ENCODE peak calls at places on chromosomes 4 and X, in four cellular contexts. One of them, this sample, is unnamed.
A peak's percentile ranks its signal among the peaks of the same experiment; 100 is the strongest.

GRCh38 chr4:106195435-106195950 is 120.5 kb downstream of the TBCK start:
- DNase-seq in right lobe of liver: no peak
- DNase-seq in upper lobe of left lung: no peak
- DNase-seq in uterus: no peak
- DNase-seq in this sample: no peak

GRCh38 chrX:49039598-49040375 is 3.4 kb downstream of the TFE3 start:
- DNase-seq in right lobe of liver: peak; percentile 74
- DNase-seq in upper lobe of left lung: peak; percentile 88
- DNase-seq in uterus: peak; percentile 78
- DNase-seq in this sample: peak; percentile 38

GRCh38 chrX:69366183-69366582 is 137.9 kb upstream of the NALF2 start:
- DNase-seq in right lobe of liver: no peak
- DNase-seq in uterus: no peak
- DNase-seq in upper lobe of left lung: no peak
- DNase-seq in this sample: no peak

GRCh38 chr4:185682236-185682635 is 129.8 kb downstream of the SORBS2 start:
- DNase-seq in upper lobe of left lung: no peak
- DNase-seq in right lobe of liver: no peak
- DNase-seq in uterus: no peak
- DNase-seq in this sample: no peak

GRCh38 chr4:78022517-78022916 is 34.6 kb upstream of the FRAS1 start:
- DNase-seq in uterus: no peak
- DNase-seq in upper lobe of left lung: no peak
- DNase-seq in right lobe of liver: no peak
- DNase-seq in this sample: no peak

GRCh38 chrX:108312938-108313337 is 125.3 kb downstream of the COL4A6 start:
- DNase-seq in upper lobe of left lung: peak; percentile 34
- DNase-seq in right lobe of liver: peak; percentile 57
- DNase-seq in uterus: peak; percentile 19
- DNase-seq in this sample: no peak

GRCh38 chrX:101347859-101348451 is 587 bp downstream of the TIMM8A start:
- DNase-seq in right lobe of liver: no peak
- DNase-seq in uterus: peak; percentile 13
- DNase-seq in upper lobe of left lung: no peak
- DNase-seq in this sample: no peak

GRCh38 chr4:88960576-88960975 is 96.4 kb downstream of the FAM13A start:
- DNase-seq in upper lobe of left lung: no peak
- DNase-seq in uterus: no peak
- DNase-seq in right lobe of liver: no peak
- DNase-seq in this sample: no peak

GRCh38 chr4:19133315-19133714 is 1111.8 kb upstream of the LCORL start:
- DNase-seq in upper lobe of left lung: no peak
- DNase-seq in right lobe of liver: no peak
- DNase-seq in uterus: no peak
- DNase-seq in this sample: no peak

GRCh38 chrX:56726609-56727008 is 2.4 kb upstream of the NBDY start:
- DNase-seq in right lobe of liver: no peak
- DNase-seq in upper lobe of left lung: no peak
- DNase-seq in uterus: no peak
- DNase-seq in this sample: no peak

GRCh38 chr4:99710681-99711345 is 53.2 kb upstream of the C4orf54 start:
- DNase-seq in right lobe of liver: no peak
- DNase-seq in upper lobe of left lung: no peak
- DNase-seq in uterus: no peak
- DNase-seq in this sample: no peak

GRCh38 chr4:178198691-178199090 is 756.5 kb upstream of the AGA start:
- DNase-seq in upper lobe of left lung: no peak
- DNase-seq in right lobe of liver: no peak
- DNase-seq in uterus: no peak
- DNase-seq in this sample: no peak

GRCh38 chrX:14359316-14359715 is 170.0 kb upstream of the GLRA2 start:
- DNase-seq in right lobe of liver: no peak
- DNase-seq in uterus: no peak
- DNase-seq in upper lobe of left lung: no peak
- DNase-seq in this sample: no peak

GRCh38 chrX:56800801-56801200 is 71.8 kb downstream of the NBDY start:
- DNase-seq in upper lobe of left lung: peak; percentile 15
- DNase-seq in uterus: no peak
- DNase-seq in right lobe of liver: no peak
- DNase-seq in this sample: peak; percentile 63

GRCh38 chrX:68669872-68670271 is 22.4 kb downstream of the STARD8 start:
- DNase-seq in upper lobe of left lung: no peak
- DNase-seq in right lobe of liver: no peak
- DNase-seq in uterus: no peak
- DNase-seq in this sample: no peak

GRCh38 chr4:55993994-55994657 is 45.4 kb downstream of the CEP135 start:
- DNase-seq in upper lobe of left lung: no peak
- DNase-seq in right lobe of liver: no peak
- DNase-seq in uterus: no peak
- DNase-seq in this sample: no peak

GRCh38 chr4:2401610-2401983 is 16.8 kb downstream of the ZFYVE28 start:
- DNase-seq in right lobe of liver: no peak
- DNase-seq in uterus: no peak
- DNase-seq in upper lobe of left lung: no peak
- DNase-seq in this sample: no peak

GRCh38 chr4:88659061-88659889 is 38.4 kb downstream of the NAP1L5 start:
- DNase-seq in right lobe of liver: no peak
- DNase-seq in upper lobe of left lung: peak; percentile 48
- DNase-seq in uterus: peak; percentile 39
- DNase-seq in this sample: peak; percentile 64

GRCh38 chr4:82398263-82398662 is 24.5 kb upstream of the HNRNPD start:
- DNase-seq in uterus: no peak
- DNase-seq in upper lobe of left lung: no peak
- DNase-seq in right lobe of liver: no peak
- DNase-seq in this sample: no peak

GRCh38 chr4:110344165-110344564 is 131.8 kb upstream of the ENPEP start:
- DNase-seq in right lobe of liver: no peak
- DNase-seq in uterus: no peak
- DNase-seq in upper lobe of left lung: no peak
- DNase-seq in this sample: no peak

GRCh38 chr4:112322866-112323265 is 25.7 kb downstream of the ALPK1 start:
- DNase-seq in right lobe of liver: no peak
- DNase-seq in upper lobe of left lung: no peak
- DNase-seq in uterus: no peak
- DNase-seq in this sample: no peak

GRCh38 chrX:119190736-119191282 is 45.3 kb upstream of the PGRMC1 start:
- DNase-seq in uterus: no peak
- DNase-seq in right lobe of liver: no peak
- DNase-seq in upper lobe of left lung: no peak
- DNase-seq in this sample: no peak

GRCh38 chr4:19655666-19656065 is 596.0 kb upstream of the SLIT2 start:
- DNase-seq in upper lobe of left lung: no peak
- DNase-seq in right lobe of liver: no peak
- DNase-seq in uterus: no peak
- DNase-seq in this sample: no peak

GRCh38 chr4:110249687-110250387 is 51.4 kb upstream of the ELOVL6 start:
- DNase-seq in right lobe of liver: no peak
- DNase-seq in uterus: no peak
- DNase-seq in upper lobe of left lung: no peak
- DNase-seq in this sample: no peak

GRCh38 chr4:10299601-10300000 is 157.6 kb downstream of the ZNF518B start:
- DNase-seq in uterus: no peak
- DNase-seq in upper lobe of left lung: no peak
- DNase-seq in right lobe of liver: no peak
- DNase-seq in this sample: no peak

GRCh38 chrX:28854637-28855036 is 267.4 kb downstream of the IL1RAPL1 start:
- DNase-seq in uterus: no peak
- DNase-seq in upper lobe of left lung: no peak
- DNase-seq in right lobe of liver: no peak
- DNase-seq in this sample: no peak

GRCh38 chr4:112910109-112910736 is 139.2 kb upstream of the ANK2 start:
- DNase-seq in right lobe of liver: no peak
- DNase-seq in upper lobe of left lung: no peak
- DNase-seq in uterus: no peak
- DNase-seq in this sample: no peak

GRCh38 chr4:52853351-52853750 is 8.8 kb upstream of the RASL11B start:
- DNase-seq in upper lobe of left lung: no peak
- DNase-seq in uterus: no peak
- DNase-seq in right lobe of liver: no peak
- DNase-seq in this sample: no peak

GRCh38 chrX:107704181-107704580 is 71.4 kb downstream of the TSC22D3 start:
- DNase-seq in upper lobe of left lung: no peak
- DNase-seq in right lobe of liver: no peak
- DNase-seq in uterus: no peak
- DNase-seq in this sample: no peak

GRCh38 chrX:118545510-118545909 is 49.9 kb downstream of the DOCK11 start:
- DNase-seq in uterus: no peak
- DNase-seq in right lobe of liver: no peak
- DNase-seq in upper lobe of left lung: no peak
- DNase-seq in this sample: no peak

GRCh38 chr4:80540785-80541469 is 205.4 kb downstream of the CFAP299 start:
- DNase-seq in right lobe of liver: no peak
- DNase-seq in upper lobe of left lung: no peak
- DNase-seq in uterus: no peak
- DNase-seq in this sample: no peak

GRCh38 chr4:122500852-122501501 is 44.5 kb upstream of the IL2 start:
- DNase-seq in right lobe of liver: no peak
- DNase-seq in upper lobe of left lung: no peak
- DNase-seq in uterus: no peak
- DNase-seq in this sample: no peak

DNA sequence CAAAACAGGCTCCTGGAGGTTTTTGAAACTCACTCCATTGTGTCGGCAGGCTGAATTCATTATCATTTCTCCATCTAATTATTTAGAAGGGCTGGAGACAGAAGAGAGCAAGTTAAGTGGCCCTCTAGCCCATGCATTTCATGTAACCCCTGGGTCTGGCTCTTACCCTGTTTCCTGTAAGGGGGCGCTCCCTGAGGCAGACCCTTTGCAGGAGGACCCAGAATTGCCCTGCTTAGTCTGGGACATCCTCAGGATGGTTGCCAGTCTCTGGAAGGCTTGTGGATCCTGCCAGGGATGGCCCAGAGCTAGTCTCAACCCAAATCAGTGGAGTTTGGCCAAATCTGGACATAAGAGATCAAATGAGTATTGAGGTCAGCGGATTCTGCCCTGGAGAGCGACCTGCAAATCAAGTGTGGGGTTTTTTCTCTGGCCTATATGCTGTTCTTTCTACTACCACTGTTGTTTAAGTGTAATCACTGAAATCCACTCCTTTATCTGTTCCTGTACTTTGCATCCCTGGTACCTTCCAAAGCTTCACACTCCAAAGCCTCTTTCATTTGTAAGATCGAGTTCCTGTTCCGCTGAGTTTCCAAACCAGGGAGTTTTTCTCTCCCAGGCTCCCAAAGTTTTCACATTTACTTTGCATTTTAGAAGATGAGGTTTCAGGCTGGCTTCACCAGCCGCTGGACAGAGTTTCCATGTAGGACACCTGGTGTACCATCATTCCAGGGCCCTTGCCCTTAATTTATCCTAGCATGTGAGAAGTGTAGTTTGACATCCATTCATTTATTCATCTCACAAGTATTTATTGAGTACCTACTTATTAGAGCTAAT is 6.3 kb downstream of the KLF3 start:
- DNase-seq in uterus: no peak
- DNase-seq in right lobe of liver: no peak
- DNase-seq in upper lobe of left lung: no peak
- DNase-seq in this sample: no peak
- H3K4me1 ChIP-seq in uterus: peaks cover 59% of the 10 kb centered on the region
- H3K4me1 ChIP-seq in right lobe of liver: peaks cover 55% of the 10 kb centered on the region
- H3K4me1 ChIP-seq in upper lobe of left lung: peaks cover 98% of the 10 kb centered on the region
- H3K4me1 ChIP-seq in this sample: peaks cover 4% of the 10 kb centered on the region

GRCh38 chrX:154487518-154488290 is 1.3 kb upstream of the UBL4A start:
- DNase-seq in upper lobe of left lung: no peak
- DNase-seq in right lobe of liver: no peak
- DNase-seq in uterus: no peak
- DNase-seq in this sample: no peak

GRCh38 chrX:154485150-154486051 is 1.0 kb downstream of the UBL4A start:
- DNase-seq in uterus: no peak
- DNase-seq in upper lobe of left lung: no peak
- DNase-seq in right lobe of liver: no peak
- DNase-seq in this sample: no peak

GRCh38 chrX:154486052-154486395 is 391 bp downstream of the UBL4A start:
- DNase-seq in right lobe of liver: no peak
- DNase-seq in upper lobe of left lung: no peak
- DNase-seq in uterus: peak; percentile 49
- DNase-seq in this sample: peak; percentile 61

GRCh38 chrX:154488336-154489075 is 1.9 kb downstream of the SLC10A3 start:
- DNase-seq in uterus: no peak
- DNase-seq in upper lobe of left lung: no peak
- DNase-seq in right lobe of liver: no peak
- DNase-seq in this sample: no peak

GRCh38 chrX:154486396-154487207 is at the start of gene UBL4A:
- DNase-seq in upper lobe of left lung: peak; percentile 53
- DNase-seq in uterus: peak; percentile 76
- DNase-seq in right lobe of liver: no peak
- DNase-seq in this sample: peak; percentile 80
- TF ChIP-seq POLR2A in upper lobe of left lung: peak; percentile 60
- TF ChIP-seq POLR2A in uterus: no peak
- TF ChIP-seq POLR2A in right lobe of liver: peak; percentile 53
- TF ChIP-seq POLR2A in this sample: no peak

DNA sequence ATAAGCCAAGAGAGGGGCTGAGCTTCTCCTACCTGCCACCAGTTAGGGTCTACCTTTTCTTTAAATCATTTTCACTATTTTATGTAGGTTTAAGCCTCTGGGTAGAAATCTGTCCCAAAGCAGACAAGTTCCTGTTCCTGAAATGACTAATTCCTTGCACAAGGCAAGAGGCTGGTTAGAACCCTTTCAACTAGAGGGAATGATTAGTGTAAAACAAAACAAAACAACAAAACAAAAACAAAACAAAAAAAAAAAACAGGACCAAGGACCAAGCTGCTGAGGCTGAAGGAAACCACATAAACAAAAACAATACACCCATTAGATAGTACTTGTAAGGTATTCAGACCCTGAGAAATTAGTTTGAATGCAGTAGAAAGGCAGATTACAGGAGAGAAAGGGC is 62.7 kb downstream of the MAML3 start:
- DNase-seq in upper lobe of left lung: no peak
- DNase-seq in uterus: no peak
- DNase-seq in right lobe of liver: no peak
- DNase-seq in this sample: no peak
- H3K4me1 ChIP-seq in upper lobe of left lung: peaks cover 71% of the 10 kb centered on the region
- H3K4me1 ChIP-seq in uterus: no peaks in the 10 kb centered on the region
- H3K4me1 ChIP-seq in right lobe of liver: no peaks in the 10 kb centered on the region
- H3K4me1 ChIP-seq in this sample: no peaks in the 10 kb centered on the region

GRCh38 chr4:128502818-128503527 is 215.4 kb upstream of the PGRMC2 start:
- DNase-seq in uterus: no peak
- DNase-seq in right lobe of liver: no peak
- DNase-seq in upper lobe of left lung: no peak
- DNase-seq in this sample: no peak

GRCh38 chr4:128501239-128501638 is 213.6 kb upstream of the PGRMC2 start:
- DNase-seq in uterus: no peak
- DNase-seq in right lobe of liver: no peak
- DNase-seq in upper lobe of left lung: no peak
- DNase-seq in this sample: no peak
- TF ChIP-seq POLR2A in uterus: no peak
- TF ChIP-seq POLR2A in right lobe of liver: no peak
- TF ChIP-seq POLR2A in upper lobe of left lung: no peak
- TF ChIP-seq POLR2A in this sample: no peak

GRCh38 chr4:7902826-7903225 is 36.8 kb downstream of the AFAP1 start:
- DNase-seq in uterus: no peak
- DNase-seq in right lobe of liver: no peak
- DNase-seq in upper lobe of left lung: no peak
- DNase-seq in this sample: no peak
- H3K4me1 ChIP-seq in uterus: peaks cover 15% of the 10 kb centered on the region
- H3K4me1 ChIP-seq in right lobe of liver: no peaks in the 10 kb centered on the region
- H3K4me1 ChIP-seq in upper lobe of left lung: peaks cover 28% of the 10 kb centered on the region
- H3K4me1 ChIP-seq in this sample: no peaks in the 10 kb centered on the region